ENCODE peak calls at places on chromosomes 12 and 14, in ten cellular contexts. One of them, this sample, is unnamed.

GRCh38 chr14:68815288-68816182 is 22.7 kb upstream of the ZFP36L1 start:
- DNase-seq in MCF 10A: no peak
- DNase-seq in GM12865: peak
- DNase-seq in breast epithelium: no peak
- DNase-seq in kidney tubule cell: peak
- DNase-seq in ELR: no peak
- DNase-seq in uterus: no peak
- DNase-seq in RKO: peak
- DNase-seq in tibial nerve: peak
- DNase-seq in NCI-H2107: no peak
- DNase-seq in this sample: peak

GRCh38 chr14:69636051-69636639 is 24.7 kb downstream of the SUSD6 start:
- DNase-seq in MCF 10A: no peak
- DNase-seq in GM12865: peak
- DNase-seq in breast epithelium: no peak
- DNase-seq in kidney tubule cell: no peak
- DNase-seq in ELR: no peak
- DNase-seq in uterus: no peak
- DNase-seq in RKO: no peak
- DNase-seq in tibial nerve: no peak
- DNase-seq in NCI-H2107: no peak
- DNase-seq in this sample: no peak

GRCh38 chr14:95903616-95904107 is 27.0 kb downstream of the TUNAR start:
- DNase-seq in MCF 10A: no peak
- DNase-seq in GM12865: no peak
- DNase-seq in breast epithelium: no peak
- DNase-seq in kidney tubule cell: no peak
- DNase-seq in ELR: no peak
- DNase-seq in uterus: no peak
- DNase-seq in RKO: no peak
- DNase-seq in tibial nerve: no peak
- DNase-seq in NCI-H2107: no peak
- DNase-seq in this sample: no peak

GRCh38 chr14:22882529-22883190 is 362 bp upstream of the REM2 start:
- DNase-seq in MCF 10A: peak
- DNase-seq in GM12865: no peak
- DNase-seq in breast epithelium: no peak
- DNase-seq in kidney tubule cell: peak
- DNase-seq in ELR: peak
- DNase-seq in uterus: peak
- DNase-seq in RKO: no peak
- DNase-seq in tibial nerve: no peak
- DNase-seq in NCI-H2107: peak
- DNase-seq in this sample: peak

GRCh38 chr12:51661199-51661598 is 70.2 kb downstream of the SCN8A start:
- DNase-seq in MCF 10A: no peak
- DNase-seq in GM12865: no peak
- DNase-seq in breast epithelium: no peak
- DNase-seq in kidney tubule cell: no peak
- DNase-seq in ELR: no peak
- DNase-seq in uterus: no peak
- DNase-seq in RKO: no peak
- DNase-seq in tibial nerve: no peak
- DNase-seq in NCI-H2107: no peak
- DNase-seq in this sample: no peak

GRCh38 chr12:89040146-89040964 is 311.9 kb downstream of the DUSP6 start:
- DNase-seq in MCF 10A: no peak
- DNase-seq in GM12865: peak
- DNase-seq in breast epithelium: no peak
- DNase-seq in kidney tubule cell: no peak
- DNase-seq in ELR: peak
- DNase-seq in uterus: no peak
- DNase-seq in RKO: no peak
- DNase-seq in tibial nerve: no peak
- DNase-seq in NCI-H2107: peak
- DNase-seq in this sample: no peak

GRCh38 chr14:79331820-79332219 is 879.5 kb downstream of the DIO2 start:
- DNase-seq in MCF 10A: no peak
- DNase-seq in GM12865: no peak
- DNase-seq in breast epithelium: no peak
- DNase-seq in kidney tubule cell: no peak
- DNase-seq in ELR: no peak
- DNase-seq in uterus: no peak
- DNase-seq in RKO: no peak
- DNase-seq in tibial nerve: no peak
- DNase-seq in NCI-H2107: no peak
- DNase-seq in this sample: no peak

GRCh38 chr12:62296001-62296400 is 35.8 kb downstream of the USP15 start:
- DNase-seq in MCF 10A: no peak
- DNase-seq in GM12865: no peak
- DNase-seq in breast epithelium: no peak
- DNase-seq in kidney tubule cell: no peak
- DNase-seq in ELR: no peak
- DNase-seq in uterus: no peak
- DNase-seq in RKO: no peak
- DNase-seq in tibial nerve: no peak
- DNase-seq in NCI-H2107: no peak
- DNase-seq in this sample: no peak

GRCh38 chr14:25006961-25007795 is 42.8 kb downstream of the STXBP6 start:
- DNase-seq in MCF 10A: no peak
- DNase-seq in GM12865: no peak
- DNase-seq in breast epithelium: no peak
- DNase-seq in kidney tubule cell: peak
- DNase-seq in ELR: peak
- DNase-seq in uterus: no peak
- DNase-seq in RKO: peak
- DNase-seq in tibial nerve: no peak
- DNase-seq in NCI-H2107: no peak
- DNase-seq in this sample: no peak

GRCh38 chr12:12726543-12727093 is 9.4 kb downstream of the CDKN1B start:
- DNase-seq in MCF 10A: peak
- DNase-seq in GM12865: peak
- DNase-seq in breast epithelium: no peak
- DNase-seq in kidney tubule cell: peak
- DNase-seq in ELR: peak
- DNase-seq in uterus: no peak
- DNase-seq in RKO: peak
- DNase-seq in tibial nerve: peak
- DNase-seq in NCI-H2107: no peak
- DNase-seq in this sample: peak

GRCh38 chr14:100471451-100472093 is 115.6 kb downstream of the BEGAIN start:
- DNase-seq in MCF 10A: no peak
- DNase-seq in GM12865: no peak
- DNase-seq in breast epithelium: no peak
- DNase-seq in kidney tubule cell: peak
- DNase-seq in ELR: no peak
- DNase-seq in uterus: no peak
- DNase-seq in RKO: no peak
- DNase-seq in tibial nerve: no peak
- DNase-seq in NCI-H2107: peak
- DNase-seq in this sample: no peak

GRCh38 chr14:68961361-68961760 is 17.7 kb downstream of the ACTN1 start:
- DNase-seq in MCF 10A: no peak
- DNase-seq in GM12865: no peak
- DNase-seq in breast epithelium: no peak
- DNase-seq in kidney tubule cell: no peak
- DNase-seq in ELR: no peak
- DNase-seq in uterus: peak
- DNase-seq in RKO: no peak
- DNase-seq in tibial nerve: no peak
- DNase-seq in NCI-H2107: no peak
- DNase-seq in this sample: no peak

GRCh38 chr14:68677476-68677875 is 115.4 kb downstream of the ZFP36L1 start:
- DNase-seq in MCF 10A: peak
- DNase-seq in GM12865: no peak
- DNase-seq in breast epithelium: no peak
- DNase-seq in kidney tubule cell: no peak
- DNase-seq in ELR: no peak
- DNase-seq in uterus: no peak
- DNase-seq in RKO: no peak
- DNase-seq in tibial nerve: no peak
- DNase-seq in NCI-H2107: no peak
- DNase-seq in this sample: no peak

GRCh38 chr14:65255583-65256443 is 153.5 kb upstream of the MAX start:
- DNase-seq in MCF 10A: peak
- DNase-seq in GM12865: peak
- DNase-seq in breast epithelium: peak
- DNase-seq in kidney tubule cell: peak
- DNase-seq in ELR: peak
- DNase-seq in uterus: no peak
- DNase-seq in RKO: no peak
- DNase-seq in tibial nerve: no peak
- DNase-seq in NCI-H2107: no peak
- DNase-seq in this sample: peak

GRCh38 chr12:11695321-11695720 is 45.8 kb downstream of the ETV6 start:
- DNase-seq in MCF 10A: peak
- DNase-seq in GM12865: no peak
- DNase-seq in breast epithelium: no peak
- DNase-seq in kidney tubule cell: peak
- DNase-seq in ELR: no peak
- DNase-seq in uterus: peak
- DNase-seq in RKO: no peak
- DNase-seq in tibial nerve: peak
- DNase-seq in NCI-H2107: no peak
- DNase-seq in this sample: no peak

GRCh38 chr14:58865520-58866281 is 227.9 kb downstream of the DACT1 start:
- DNase-seq in MCF 10A: no peak
- DNase-seq in GM12865: no peak
- DNase-seq in breast epithelium: no peak
- DNase-seq in kidney tubule cell: peak
- DNase-seq in ELR: no peak
- DNase-seq in uterus: no peak
- DNase-seq in RKO: no peak
- DNase-seq in tibial nerve: no peak
- DNase-seq in NCI-H2107: no peak
- DNase-seq in this sample: no peak

GRCh38 chr14:96403409-96403808 is 11.5 kb downstream of the AK7 start:
- DNase-seq in MCF 10A: no peak
- DNase-seq in GM12865: no peak
- DNase-seq in breast epithelium: no peak
- DNase-seq in kidney tubule cell: no peak
- DNase-seq in ELR: no peak
- DNase-seq in uterus: no peak
- DNase-seq in RKO: no peak
- DNase-seq in tibial nerve: no peak
- DNase-seq in NCI-H2107: no peak
- DNase-seq in this sample: no peak

GRCh38 chr14:26199599-26200370 is 398.0 kb downstream of the NOVA1 start:
- DNase-seq in MCF 10A: peak
- DNase-seq in GM12865: no peak
- DNase-seq in breast epithelium: no peak
- DNase-seq in kidney tubule cell: peak
- DNase-seq in ELR: no peak
- DNase-seq in uterus: no peak
- DNase-seq in RKO: no peak
- DNase-seq in tibial nerve: no peak
- DNase-seq in NCI-H2107: peak
- DNase-seq in this sample: peak

GRCh38 chr12:39905152-39905551 is 200.7 kb downstream of the SLC2A13 start:
- DNase-seq in MCF 10A: peak
- DNase-seq in GM12865: no peak
- DNase-seq in breast epithelium: peak
- DNase-seq in kidney tubule cell: peak
- DNase-seq in ELR: no peak
- DNase-seq in uterus: peak
- DNase-seq in RKO: no peak
- DNase-seq in tibial nerve: peak
- DNase-seq in NCI-H2107: no peak
- DNase-seq in this sample: no peak

GRCh38 chr12:120358412-120359158 is 10.4 kb downstream of the MSI1 start:
- DNase-seq in MCF 10A: no peak
- DNase-seq in GM12865: no peak
- DNase-seq in breast epithelium: no peak
- DNase-seq in kidney tubule cell: no peak
- DNase-seq in ELR: no peak
- DNase-seq in uterus: no peak
- DNase-seq in RKO: no peak
- DNase-seq in tibial nerve: no peak
- DNase-seq in NCI-H2107: no peak
- DNase-seq in this sample: no peak

GRCh38 chr12:79775355-79776073 is 84.8 kb upstream of the PAWR start:
- DNase-seq in MCF 10A: no peak
- DNase-seq in GM12865: no peak
- DNase-seq in breast epithelium: no peak
- DNase-seq in kidney tubule cell: no peak
- DNase-seq in ELR: no peak
- DNase-seq in uterus: no peak
- DNase-seq in RKO: no peak
- DNase-seq in tibial nerve: no peak
- DNase-seq in NCI-H2107: no peak
- DNase-seq in this sample: no peak

GRCh38 chr12:124188561-124189405 is 106.1 kb upstream of the RFLNA start:
- DNase-seq in MCF 10A: no peak
- DNase-seq in GM12865: no peak
- DNase-seq in breast epithelium: no peak
- DNase-seq in kidney tubule cell: peak
- DNase-seq in ELR: peak
- DNase-seq in uterus: no peak
- DNase-seq in RKO: no peak
- DNase-seq in tibial nerve: no peak
- DNase-seq in NCI-H2107: no peak
- DNase-seq in this sample: no peak

GRCh38 chr12:19186722-19187661 is 57.5 kb downstream of the PLEKHA5 start:
- DNase-seq in MCF 10A: peak
- DNase-seq in GM12865: peak
- DNase-seq in breast epithelium: no peak
- DNase-seq in kidney tubule cell: peak
- DNase-seq in ELR: peak
- DNase-seq in uterus: no peak
- DNase-seq in RKO: peak
- DNase-seq in tibial nerve: peak
- DNase-seq in NCI-H2107: peak
- DNase-seq in this sample: peak

GRCh38 chr14:36215217-36215598 is 38.7 kb upstream of the PTCSC3 start:
- DNase-seq in MCF 10A: no peak
- DNase-seq in GM12865: no peak
- DNase-seq in breast epithelium: no peak
- DNase-seq in kidney tubule cell: no peak
- DNase-seq in ELR: no peak
- DNase-seq in uterus: no peak
- DNase-seq in RKO: no peak
- DNase-seq in tibial nerve: no peak
- DNase-seq in NCI-H2107: no peak
- DNase-seq in this sample: no peak

GRCh38 chr12:54479421-54479820 is 6.0 kb upstream of the GTSF1 start:
- DNase-seq in MCF 10A: no peak
- DNase-seq in GM12865: no peak
- DNase-seq in breast epithelium: no peak
- DNase-seq in kidney tubule cell: no peak
- DNase-seq in ELR: peak
- DNase-seq in uterus: no peak
- DNase-seq in RKO: peak
- DNase-seq in tibial nerve: no peak
- DNase-seq in NCI-H2107: no peak
- DNase-seq in this sample: no peak

GRCh38 chr12:93261505-93262094 is 116.1 kb upstream of the NUDT4 start:
- DNase-seq in MCF 10A: peak
- DNase-seq in GM12865: no peak
- DNase-seq in breast epithelium: no peak
- DNase-seq in kidney tubule cell: no peak
- DNase-seq in ELR: no peak
- DNase-seq in uterus: no peak
- DNase-seq in RKO: no peak
- DNase-seq in tibial nerve: no peak
- DNase-seq in NCI-H2107: no peak
- DNase-seq in this sample: no peak

GRCh38 chr14:101535232-101535631 is 26.1 kb upstream of the DIO3 start:
- DNase-seq in MCF 10A: no peak
- DNase-seq in GM12865: no peak
- DNase-seq in breast epithelium: no peak
- DNase-seq in kidney tubule cell: no peak
- DNase-seq in ELR: no peak
- DNase-seq in uterus: no peak
- DNase-seq in RKO: no peak
- DNase-seq in tibial nerve: no peak
- DNase-seq in NCI-H2107: no peak
- DNase-seq in this sample: peak

GRCh38 chr12:647039-647712 is 16.1 kb downstream of the NINJ2 start:
- DNase-seq in MCF 10A: no peak
- DNase-seq in GM12865: no peak
- DNase-seq in breast epithelium: no peak
- DNase-seq in kidney tubule cell: no peak
- DNase-seq in ELR: no peak
- DNase-seq in uterus: no peak
- DNase-seq in RKO: no peak
- DNase-seq in tibial nerve: no peak
- DNase-seq in NCI-H2107: no peak
- DNase-seq in this sample: no peak